ENCODE peak calls at places on chromosomes 12 and 14, in ten cellular contexts. P is NCI-H1417, O is left colon, V is NCI-H345, U is NCI-H510A treated with DMSO at 0.1 percent for 48 hours, K is AG20443, F is bronchial epithelial cell, M is activated T-cell treated with anti-CD3 and anti-CD28 coated beads for 48 hours, D is brain microvascular endothelial cell, C is amniotic stem cell. Q is an unnamed sample.

GRCh38 chr14:30389134-30389900 is 169.6 kb upstream of the G2E3 start:
- DNase-seq in V (no peak), U (no peak), F (peak; percentile 49), K (no peak), P (no peak), M (no peak), O (no peak), C (no peak), D (no peak), Q (peak; percentile 77)

GRCh38 chr12:121465921-121466799 is 66.2 kb downstream of the RNF34 start:
- DNase-seq in M (peak; percentile 47), F (peak; percentile 41), D (no peak), K (peak; percentile 64), O (peak; percentile 55), P (peak; percentile 47), U (no peak), C (no peak), V (no peak), Q (peak; percentile 25)

GRCh38 chr14:21614245-21614644 is 20.5 kb downstream of the OR10G2 start:
- DNase-seq in D (no peak), M (no peak), C (no peak), K (no peak), F (no peak), U (no peak), V (no peak), O (no peak), P (no peak), Q (no peak)

GRCh38 chr12:123131879-123132402 is 18.9 kb downstream of the PITPNM2 start:
- DNase-seq in C (no peak), D (no peak), P (peak; percentile 92), U (peak; percentile 99), M (no peak), O (peak; percentile 62), F (no peak), V (peak; percentile 98), K (no peak), Q (no peak)

GRCh38 chr14:34911209-34912150 is 36.3 kb upstream of the BAZ1A start:
- DNase-seq in K (peak; percentile 60), C (no peak), O (no peak), V (no peak), D (peak; percentile 12), P (no peak), M (no peak), U (no peak), F (no peak), Q (peak; percentile 10)

GRCh38 chr14:65879218-65880009 is 466.9 kb downstream of the FUT8 start:
- DNase-seq in D (peak; percentile 1), K (peak; percentile 35), C (no peak), O (no peak), P (no peak), U (no peak), F (peak; percentile 97), M (no peak), V (no peak), Q (peak; percentile 89)

GRCh38 chr12:27666510-27666909 is 29.7 kb upstream of the REP15 start:
- DNase-seq in F (no peak), M (no peak), U (no peak), C (no peak), V (no peak), D (no peak), K (no peak), P (no peak), O (no peak), Q (no peak)

GRCh38 chr12:127162307-127162706 is 1104.7 kb upstream of the TMEM132C start:
- DNase-seq in C (no peak), K (no peak), U (no peak), O (no peak), P (no peak), M (no peak), V (no peak), F (no peak), D (no peak), Q (no peak)

GRCh38 chr14:92473947-92474535 is 39.5 kb upstream of the RIN3 start:
- DNase-seq in P (no peak), K (no peak), V (no peak), O (no peak), U (no peak), C (no peak), F (no peak), M (no peak), D (no peak), Q (no peak)

GRCh38 chr12:40203060-40203430 is 21.8 kb upstream of the LRRK2 start:
- DNase-seq in O (no peak), C (no peak), M (no peak), D (no peak), V (no peak), F (no peak), U (no peak), P (no peak), K (no peak), Q (no peak)

GRCh38 chr12:115867854-115868253 is 409.6 kb downstream of the MED13L start:
- DNase-seq in U (no peak), D (no peak), P (no peak), V (no peak), F (no peak), K (no peak), C (no peak), M (no peak), O (no peak), Q (no peak)

Q was measured in MCF 10A.